ENCODE peak calls at places on chromosomes 5 and 9, in four cellular contexts. G, L, N and A are unnamed samples. For H3K27me3 and H3K4me1, the result is how much of the 10 kb centered on the place peaks cover.

GRCh38 chr5:105587963-105588662 is 2025.5 kb upstream of the NUDT12 start:
- DNase-seq in G (peak), N (no peak), L (peak), A (no peak)

GRCh38 chr9:133471551-133472276 is 7.2 kb downstream of the SLC2A6 start:
- DNase-seq in N (peak), L (peak), G (no peak), A (no peak)

GRCh38 chr9:10050016-10050415 is 562.8 kb downstream of the PTPRD start:
- DNase-seq in G (peak), N (no peak), L (no peak), A (no peak)

GRCh38 chr5:133993152-133993548 is 11.6 kb downstream of the VDAC1 start:
- DNase-seq in G (peak), L (no peak), N (no peak), A (no peak)

GRCh38 chr9:114694146-114694545 is 12.2 kb upstream of the TEX48 start:
- DNase-seq in L (no peak), G (peak), N (no peak), A (no peak)

GRCh38 chr5:174559141-174559540 is 165.2 kb upstream of the MSX2 start:
- DNase-seq in G (peak), N (no peak), L (no peak), A (no peak)

GRCh38 chr9:71465392-71465791 is 302.9 kb downstream of the CEMIP2 start:
- DNase-seq in L (no peak), N (no peak), G (no peak), A (no peak)

GRCh38 chr5:59099270-59099994 is 516.6 kb downstream of the RAB3C start:
- DNase-seq in L (no peak), N (no peak), G (peak), A (no peak)

GRCh38 chr9:129059796-129060785 is 20.8 kb upstream of the DOLPP1 start:
- DNase-seq in L (no peak), G (no peak), N (no peak), A (no peak)

GRCh38 chr5:82396871-82397514 is 118.8 kb upstream of the RPS23 start:
- DNase-seq in N (peak), G (peak), L (peak), A (peak)

GRCh38 chr9:121383715-121384114 is 13.7 kb upstream of the STOM start:
- DNase-seq in G (no peak), L (no peak), N (no peak), A (no peak)

GRCh38 chr9:6243746-6244145 is 28.1 kb downstream of the IL33 start:
- DNase-seq in N (no peak), G (peak), L (no peak), A (no peak)

GRCh38 chr9:87263291-87263690 is 234.4 kb upstream of the DAPK1 start:
- DNase-seq in G (no peak), L (no peak), N (no peak), A (no peak)

GRCh38 chr5:43675357-43675756 is 72.4 kb downstream of the NNT start:
- DNase-seq in G (no peak), N (no peak), L (no peak), A (no peak)

GRCh38 chr5:175895215-175895614 is 23.8 kb downstream of the CPLX2 start:
- DNase-seq in G (no peak), L (no peak), N (no peak), A (no peak)
- H3K27me3 ChIP-seq in G (under half), L (under half), N (under half), A (under half)

GRCh38 chr9:92737611-92738299 is 26.9 kb downstream of the BICD2 start:
- DNase-seq in N (no peak), G (no peak), L (no peak), A (peak)

GRCh38 chr9:92738661-92739081 is 26.0 kb downstream of the BICD2 start:
- DNase-seq in L (no peak), N (peak), G (peak), A (peak)

GRCh38 chr9:92735907-92736600 is 28.6 kb downstream of the BICD2 start:
- DNase-seq in L (no peak), G (no peak), N (no peak), A (no peak)

GRCh38 chr9:92734931-92735906 is 29.4 kb downstream of the BICD2 start:
- DNase-seq in G (no peak), L (peak), N (no peak), A (peak)

DNA sequence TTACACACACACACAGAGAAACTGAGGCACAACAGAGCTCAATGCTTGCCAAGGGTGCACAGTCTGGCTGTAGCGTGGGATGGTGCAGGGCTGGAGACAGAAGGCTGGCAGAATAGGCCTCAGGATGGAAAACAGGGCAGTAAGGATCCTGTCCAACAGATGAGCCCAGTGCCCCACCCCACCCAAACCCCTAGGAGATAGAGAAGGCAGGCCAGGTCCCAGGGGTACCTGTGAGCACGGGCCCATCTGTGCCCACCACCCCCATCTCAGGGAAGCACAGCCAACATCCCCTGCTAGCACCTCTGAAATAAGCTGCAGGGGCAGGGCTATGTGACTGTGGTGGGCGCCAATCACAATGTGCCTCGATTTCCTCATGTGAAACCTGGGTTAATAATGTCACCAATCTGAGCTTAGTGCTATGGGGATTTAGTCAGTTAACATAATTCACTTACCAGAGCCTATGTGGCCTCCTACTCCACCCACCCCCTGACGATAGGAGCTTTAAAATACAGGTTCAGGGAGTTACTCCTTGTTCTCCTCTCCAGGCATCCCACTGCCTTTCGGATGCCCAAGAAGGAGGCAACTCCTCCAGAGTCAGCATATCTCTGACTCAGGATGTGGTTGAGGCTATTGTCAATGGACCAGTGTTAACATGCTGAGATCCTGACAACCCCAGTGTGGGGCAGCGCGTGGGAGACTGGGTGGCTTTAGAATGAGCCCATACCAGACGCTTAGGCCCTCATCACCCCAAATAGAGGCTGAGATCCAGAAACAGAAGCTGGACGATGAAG is 27.6 kb downstream of the BICD2 start:
- DNase-seq in G (peak), N (no peak), L (no peak), A (peak)
- H3K4me1 ChIP-seq in G (half or more), N (half or more), L (under half), A (under half)

GRCh38 chr5:181207960-181208253 is 2.9 kb upstream of the TRIM7 start:
- DNase-seq in G (no peak), N (no peak), L (no peak), A (no peak)
- H3K4me3 ChIP-seq in G (no peak), N (no peak), L (peak), A (peak)

GRCh38 chr5:1394881-1395860 is 50.1 kb downstream of the SLC6A3 start:
- DNase-seq in G (no peak), N (no peak), L (no peak), A (no peak)
- H3K27me3 ChIP-seq in G (under half), N (under half), L (half or more), A (under half)

DNA sequence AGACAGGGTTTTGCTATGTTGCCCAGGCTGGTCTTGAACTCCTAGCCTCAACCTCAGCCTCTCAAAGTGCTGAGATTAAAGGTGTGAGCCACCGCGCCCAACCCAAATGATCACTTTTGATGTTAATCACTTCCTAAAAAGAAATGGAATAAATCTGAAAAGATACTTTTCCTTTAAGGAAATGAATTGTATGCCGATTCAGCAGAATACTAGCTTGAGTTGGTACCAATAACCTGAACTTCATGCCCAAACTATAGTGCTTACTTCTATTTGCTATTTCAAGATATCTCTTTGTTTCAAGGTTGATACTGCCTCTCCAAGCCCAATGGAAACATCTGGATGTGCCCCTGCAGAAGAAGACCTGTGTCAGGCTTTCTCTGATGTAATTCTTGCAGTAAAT is 4.0 kb downstream of the CCNB1 start:
- DNase-seq in G (no peak), L (no peak), N (no peak), A (no peak)
- H3K4me1 ChIP-seq in G (under half), L (under half), N (under half), A (under half)

GRCh38 chr5:176414704-176415103 is 1.6 kb downstream of the CLTB start:
- DNase-seq in G (no peak), N (no peak), L (no peak), A (no peak)

GRCh38 chr5:176413709-176414191 is 2.6 kb downstream of the CLTB start:
- DNase-seq in G (no peak), L (no peak), N (no peak), A (peak)

GRCh38 chr5:176413255-176413565 is 3.1 kb downstream of the CLTB start:
- DNase-seq in L (no peak), N (no peak), G (peak), A (peak)

GRCh38 chr5:176410486-176411180 is 5.7 kb downstream of the CLTB start:
- DNase-seq in G (peak), L (no peak), N (no peak), A (peak)

DNA sequence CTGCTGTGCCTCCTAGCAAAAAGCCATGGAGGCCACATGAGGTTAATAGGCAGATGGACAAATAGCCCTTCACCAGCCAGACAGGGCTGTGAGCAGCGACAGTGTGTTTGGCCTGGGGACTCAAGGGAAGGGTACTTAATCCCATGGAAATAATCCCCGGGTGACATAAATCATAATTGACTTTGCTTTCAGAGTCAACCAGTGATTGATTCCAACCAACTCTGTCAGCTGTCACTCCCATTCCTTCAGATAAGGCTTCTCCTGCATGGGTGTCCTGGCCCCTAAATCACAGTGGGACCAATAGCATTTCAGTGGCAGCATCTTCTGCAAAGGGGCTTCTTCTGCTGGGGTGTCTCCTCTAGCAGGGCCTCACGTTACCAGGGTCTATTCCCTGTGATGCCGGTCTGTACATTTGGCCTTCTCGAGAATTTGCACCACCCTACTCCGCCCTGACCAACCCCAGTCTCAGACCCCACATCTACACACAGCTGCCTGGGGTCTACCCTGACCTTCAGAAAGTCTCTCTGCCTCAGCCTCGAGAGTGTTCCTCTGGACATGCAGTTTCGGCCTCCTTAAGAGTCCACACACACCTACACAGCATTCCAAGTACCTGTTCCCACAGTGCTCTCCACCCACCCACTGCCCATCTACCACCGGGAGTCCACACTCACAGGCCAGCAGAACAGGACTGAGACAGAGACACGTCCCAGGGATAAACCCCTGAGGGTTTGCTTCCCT is 3.7 kb downstream of the CLTB start:
- DNase-seq in G (no peak), L (no peak), N (no peak), A (peak)
- H3K4me3 ChIP-seq in G (peak), L (no peak), N (peak), A (no peak)

GRCh38 chr9:34579819-34580185 is 9.7 kb downstream of the CNTFR start:
- DNase-seq in G (no peak), N (no peak), L (no peak), A (no peak)

GRCh38 chr9:34576943-34577634 is 12.4 kb downstream of the CNTFR start:
- DNase-seq in N (no peak), L (peak), G (no peak), A (no peak)

GRCh38 chr9:34579097-34579818 is 10.3 kb downstream of the CNTFR start:
- DNase-seq in N (no peak), G (no peak), L (peak), A (no peak)

GRCh38 chr9:34577635-34578240 is 11.8 kb downstream of the CNTFR start:
- DNase-seq in L (peak), N (no peak), G (no peak), A (no peak)

GRCh38 chr9:34578241-34579096 is 11.1 kb downstream of the CNTFR start:
- DNase-seq in L (peak), G (no peak), N (no peak), A (no peak)
- H3K27me3 ChIP-seq in L (under half), G (under half), N (half or more), A (half or more)

GRCh38 chr9:135039266-135039870 is 48.1 kb upstream of the OLFM1 start:
- DNase-seq in L (no peak), G (no peak), N (peak), A (peak)
- H3K4me1 ChIP-seq in L (under half), G (under half), N (under half), A (under half)

GRCh38 chr9:68974901-68975300 is 39.0 kb downstream of the PRKACG start:
- DNase-seq in L (no peak), N (no peak), G (no peak), A (no peak)
- H3K4me3 ChIP-seq in L (no peak), N (no peak), G (no peak), A (peak)

GRCh38 chr5:125750538-125751186 is 672.5 kb upstream of the GRAMD2B start:
- DNase-seq in G (peak), N (no peak), L (no peak), A (no peak)

DNA sequence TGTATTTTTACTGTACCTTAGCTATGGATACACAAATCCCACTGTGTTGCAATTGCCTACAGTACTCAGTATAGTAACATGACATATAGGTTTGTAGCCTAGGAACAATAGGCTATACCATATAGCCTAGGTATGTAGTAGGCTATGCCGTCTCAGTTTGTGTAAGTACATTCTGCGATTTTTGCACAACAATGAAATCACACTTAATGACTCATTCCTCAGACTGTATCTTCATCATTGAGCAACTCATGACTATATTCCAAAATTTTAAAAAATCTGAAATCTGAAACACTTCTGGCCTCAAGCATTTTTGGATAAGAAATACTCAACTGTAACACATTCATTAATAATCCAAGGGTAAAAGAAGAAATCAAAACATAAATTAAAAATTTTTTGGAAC is 666.8 kb upstream of the GRAMD2B start:
- DNase-seq in L (no peak), N (no peak), G (no peak), A (no peak)
- H3K27me3 ChIP-seq in L (under half), N (under half), G (under half), A (under half)